ENCODE peak calls at places on chromosomes 13 and 19, in four cellular contexts. One of them, this sample, is unnamed.

GRCh38 chr19:13865578-13866462 is 11.1 kb upstream of the NANOS3 start:
- DNase-seq in thoracic aorta: no peak
- DNase-seq in IMR-90: no peak
- DNase-seq in lower lobe of right lung: no peak
- DNase-seq in this sample: no peak

GRCh38 chr13:111429064-111429558 is 108.7 kb downstream of the TEX29 start:
- DNase-seq in thoracic aorta: no peak
- DNase-seq in IMR-90: peak; percentile 18
- DNase-seq in lower lobe of right lung: no peak
- DNase-seq in this sample: peak; percentile 1

GRCh38 chr13:35723061-35723461 is 246.6 kb upstream of the MAB21L1 start:
- DNase-seq in thoracic aorta: no peak
- DNase-seq in IMR-90: peak; percentile 33
- DNase-seq in lower lobe of right lung: no peak
- DNase-seq in this sample: no peak

GRCh38 chr19:50646074-50646807 is 3.0 kb upstream of the C19orf81 start:
- DNase-seq in thoracic aorta: no peak
- DNase-seq in IMR-90: peak; percentile 54
- DNase-seq in lower lobe of right lung: no peak
- DNase-seq in this sample: peak; percentile 7

GRCh38 chr19:15445807-15446376 is 3.9 kb downstream of the WIZ start:
- DNase-seq in thoracic aorta: no peak
- DNase-seq in IMR-90: no peak
- DNase-seq in lower lobe of right lung: no peak
- DNase-seq in this sample: no peak

GRCh38 chr19:44891016-44891882 is at the start of gene TOMM40:
- DNase-seq in thoracic aorta: peak; percentile 99
- DNase-seq in IMR-90: peak; percentile 100
- DNase-seq in lower lobe of right lung: peak; percentile 100
- DNase-seq in this sample: no peak

GRCh38 chr13:29435125-29435911 is 160.2 kb downstream of the SLC7A1 start:
- DNase-seq in thoracic aorta: no peak
- DNase-seq in IMR-90: peak; percentile 91
- DNase-seq in lower lobe of right lung: no peak
- DNase-seq in this sample: peak; percentile 91

GRCh38 chr13:113584205-113584869 is at the start of gene TFDP1:
- DNase-seq in thoracic aorta: no peak
- DNase-seq in IMR-90: peak; percentile 79
- DNase-seq in lower lobe of right lung: peak; percentile 84
- DNase-seq in this sample: peak; percentile 80

GRCh38 chr13:37686501-37686900 is 87.9 kb upstream of the POSTN start:
- DNase-seq in thoracic aorta: no peak
- DNase-seq in IMR-90: peak; percentile 7
- DNase-seq in lower lobe of right lung: no peak
- DNase-seq in this sample: no peak

GRCh38 chr19:33202546-33203507 is 8.7 kb downstream of the LRP3 start:
- DNase-seq in thoracic aorta: no peak
- DNase-seq in IMR-90: no peak
- DNase-seq in lower lobe of right lung: no peak
- DNase-seq in this sample: no peak

GRCh38 chr13:96992633-96993032 is 1.6 kb downstream of the OXGR1 start:
- DNase-seq in thoracic aorta: no peak
- DNase-seq in IMR-90: no peak
- DNase-seq in lower lobe of right lung: no peak
- DNase-seq in this sample: no peak

GRCh38 chr13:110284809-110285519 is 22.0 kb downstream of the COL4A1 start:
- DNase-seq in thoracic aorta: no peak
- DNase-seq in IMR-90: no peak
- DNase-seq in lower lobe of right lung: no peak
- DNase-seq in this sample: no peak

GRCh38 chr13:75968103-75968838 is 332.1 kb downstream of the LMO7 start:
- DNase-seq in thoracic aorta: no peak
- DNase-seq in IMR-90: peak; percentile 26
- DNase-seq in lower lobe of right lung: no peak
- DNase-seq in this sample: no peak

GRCh38 chr19:7191946-7192691 is 102.1 kb downstream of the INSR start:
- DNase-seq in thoracic aorta: no peak
- DNase-seq in IMR-90: no peak
- DNase-seq in lower lobe of right lung: no peak
- DNase-seq in this sample: no peak

GRCh38 chr13:39129253-39129652 is 91.0 kb downstream of the NHLRC3 start:
- DNase-seq in thoracic aorta: no peak
- DNase-seq in IMR-90: no peak
- DNase-seq in lower lobe of right lung: no peak
- DNase-seq in this sample: no peak

DNA sequence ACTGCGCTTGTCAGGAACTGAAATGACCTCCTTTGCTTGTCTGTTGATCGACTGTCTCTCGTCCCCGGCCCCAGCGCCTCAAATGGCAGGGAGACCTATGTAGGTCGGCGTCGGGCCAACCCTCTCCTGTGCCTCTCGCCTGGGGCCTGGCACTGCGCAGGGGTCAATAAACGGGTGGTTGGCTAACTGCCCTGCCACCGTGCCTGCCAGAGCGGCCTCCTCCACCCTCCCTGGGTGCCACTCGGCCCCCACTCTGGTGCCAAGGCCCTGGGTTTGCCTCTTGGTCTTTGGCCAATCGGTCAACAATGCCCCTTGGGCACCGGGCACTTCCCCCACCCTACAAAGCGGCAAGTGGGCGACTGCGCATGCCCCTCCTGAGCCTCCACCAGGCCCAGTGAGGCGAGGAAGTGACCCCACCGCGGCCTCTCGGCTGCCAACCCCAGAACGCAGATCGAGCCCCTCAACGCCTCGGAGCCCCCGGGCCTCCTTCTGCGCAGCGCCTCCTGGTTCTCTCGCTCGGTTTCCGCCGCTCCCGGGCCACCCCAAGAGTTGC is 1.1 kb downstream of the KEAP1 start:
- DNase-seq in thoracic aorta: peak; percentile 37
- DNase-seq in IMR-90: peak; percentile 29
- DNase-seq in lower lobe of right lung: peak; percentile 92
- DNase-seq in this sample: peak; percentile 35
- H3K4me3 ChIP-seq in thoracic aorta: peak overlapping the region; percentile 96
- H3K4me3 ChIP-seq in IMR-90: peak overlapping the region; percentile 77
- H3K4me3 ChIP-seq in lower lobe of right lung: peak overlapping the region; percentile 85
- H3K4me3 ChIP-seq in this sample: peak overlapping the region; percentile 80

DNA sequence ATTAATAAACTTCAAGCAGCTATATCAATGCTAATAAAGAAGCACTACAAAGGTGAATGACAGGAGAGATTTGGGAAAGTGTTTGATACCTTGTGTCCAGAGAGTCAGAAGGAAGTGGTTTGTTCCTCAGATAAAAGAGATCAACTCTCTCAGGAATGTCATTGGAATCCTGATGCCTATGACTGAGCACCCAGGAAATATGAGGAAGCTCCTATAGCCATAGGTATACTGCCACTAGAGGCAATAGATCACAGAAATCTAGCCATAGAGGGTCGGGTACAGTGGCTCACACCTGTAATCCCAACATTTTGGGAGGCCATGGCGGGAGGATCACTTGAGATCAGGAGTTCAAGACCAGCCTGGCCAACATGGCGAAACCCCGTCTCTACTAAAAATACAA is 612.6 kb downstream of the DACH1 start:
- DNase-seq in thoracic aorta: no peak
- DNase-seq in IMR-90: no peak
- DNase-seq in lower lobe of right lung: no peak
- DNase-seq in this sample: no peak
- TF ChIP-seq CTCF in thoracic aorta: no peak
- TF ChIP-seq CTCF in IMR-90: no peak
- TF ChIP-seq CTCF in lower lobe of right lung: no peak
- TF ChIP-seq CTCF in this sample: no peak

GRCh38 chr19:40598918-40599307 is 2.3 kb upstream of the LTBP4 start:
- DNase-seq in thoracic aorta: no peak
- DNase-seq in IMR-90: no peak
- DNase-seq in lower lobe of right lung: no peak
- DNase-seq in this sample: no peak
- H3K4me3 ChIP-seq in thoracic aorta: peak overlapping the region; percentile 91
- H3K4me3 ChIP-seq in IMR-90: no peak overlapping the region
- H3K4me3 ChIP-seq in lower lobe of right lung: no peak overlapping the region
- H3K4me3 ChIP-seq in this sample: no peak overlapping the region

DNA sequence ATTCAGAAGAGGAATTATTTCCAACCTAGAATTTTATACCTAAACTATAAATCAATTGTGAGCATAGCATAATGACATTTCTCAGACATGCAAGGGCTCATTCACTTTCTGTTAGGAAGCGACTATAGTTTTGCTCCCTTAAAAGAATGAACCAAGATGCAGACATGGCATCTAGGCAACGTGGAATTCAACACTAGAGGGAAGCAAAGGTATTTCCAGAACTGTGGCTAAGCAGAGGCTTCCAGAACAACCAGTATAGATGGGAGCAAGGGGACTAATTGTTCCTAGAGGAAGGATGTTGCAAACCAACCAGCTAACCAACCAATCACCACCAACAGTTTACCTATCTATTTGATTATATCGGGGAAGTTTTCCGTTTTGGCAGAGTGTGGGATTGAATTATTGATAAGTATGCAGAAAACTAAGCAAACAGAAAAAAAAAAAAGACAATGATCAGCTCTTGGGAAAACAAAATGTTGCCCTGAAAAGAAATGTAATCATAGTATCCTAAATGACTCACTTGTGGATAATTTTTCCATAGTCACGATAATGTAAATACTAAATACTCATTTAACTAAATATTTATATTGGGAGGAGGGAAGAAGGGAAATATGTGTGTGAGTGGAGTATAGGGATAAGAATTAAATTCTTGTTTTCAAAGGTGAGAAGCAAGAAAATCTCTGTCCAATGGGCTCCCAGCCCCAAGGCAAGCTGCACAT is 21.1 kb downstream of the ARL11 start:
- DNase-seq in thoracic aorta: no peak
- DNase-seq in IMR-90: peak; percentile 68
- DNase-seq in lower lobe of right lung: no peak
- DNase-seq in this sample: peak; percentile 53
- TF ChIP-seq CTCF in thoracic aorta: peak; percentile 27
- TF ChIP-seq CTCF in IMR-90: peak; percentile 42
- TF ChIP-seq CTCF in lower lobe of right lung: peak; percentile 21
- TF ChIP-seq CTCF in this sample: peak; percentile 60

This sample was measured in astrocyte of the spinal cord.